ENCODE peak calls at places on chromosomes 11 and 22, in six cellular contexts. A, T, Z, K, I and W are unnamed samples.

GRCh38 chr11:122050021-122050710 is 65.8 kb downstream of the BLID start:
- DNase-seq in A (no peak), T (no peak), Z (no peak), K (no peak), I (no peak), W (no peak)

GRCh38 chr11:69204246-69205124 is 48.8 kb downstream of the SMIM38 start:
- DNase-seq in A (no peak), T (no peak), Z (no peak), K (no peak), I (no peak), W (no peak)

GRCh38 chr22:38715852-38716251 is 10.1 kb downstream of the GTPBP1 start:
- DNase-seq in A (no peak), T (no peak), Z (no peak), K (no peak), I (no peak), W (no peak)

GRCh38 chr11:30504468-30504867 is 81.7 kb downstream of the MPPED2 start:
- DNase-seq in A (no peak), T (no peak), Z (no peak), K (no peak), I (no peak), W (no peak)

GRCh38 chr22:30079952-30080533 is at the start of gene HORMAD2:
- DNase-seq in A (peak; percentile 69), T (no peak), Z (no peak), K (no peak), I (peak; percentile 77), W (peak; percentile 34)

GRCh38 chr11:104946907-104947306 is 21.5 kb downstream of the CASP4 start:
- DNase-seq in A (no peak), T (no peak), Z (peak; percentile 42), K (peak; percentile 73), I (peak; percentile 64), W (no peak)

GRCh38 chr22:31241936-31242335 is 29.8 kb downstream of the LIMK2 start:
- DNase-seq in A (no peak), T (no peak), Z (no peak), K (peak; percentile 61), I (peak; percentile 64), W (no peak)

GRCh38 chr11:1336836-1337646 is 27.6 kb upstream of the TOLLIP start:
- DNase-seq in A (no peak), T (peak; percentile 48), Z (peak; percentile 7), K (no peak), I (no peak), W (no peak)

GRCh38 chr11:47946682-47947575 is 33.4 kb upstream of the PTPRJ start:
- DNase-seq in A (no peak), T (no peak), Z (peak; percentile 77), K (peak; percentile 94), I (peak; percentile 97), W (no peak)

GRCh38 chr11:18010977-18011586 is 1.8 kb downstream of the SERGEF start:
- DNase-seq in A (no peak), T (no peak), Z (no peak), K (no peak), I (no peak), W (no peak)

GRCh38 chr11:1744137-1744878 is 6.1 kb downstream of the IFITM10 start:
- DNase-seq in A (no peak), T (no peak), Z (peak; percentile 46), K (no peak), I (no peak), W (no peak)

GRCh38 chr11:62048101-62048500 is 75.7 kb upstream of the INCENP start:
- DNase-seq in A (no peak), T (no peak), Z (no peak), K (no peak), I (no peak), W (no peak)

GRCh38 chr22:31210830-31211503 is 1.1 kb upstream of the LIMK2 start:
- DNase-seq in A (no peak), T (no peak), Z (peak; percentile 22), K (peak; percentile 68), I (peak; percentile 25), W (no peak)

GRCh38 chr11:78762105-78762504 is 187.4 kb upstream of the NARS2 start:
- DNase-seq in A (no peak), T (no peak), Z (no peak), K (no peak), I (no peak), W (no peak)

GRCh38 chr11:114075891-114076441 is 16.5 kb downstream of the ZBTB16 start:
- DNase-seq in A (peak; percentile 32), T (no peak), Z (no peak), K (peak; percentile 42), I (peak; percentile 83), W (no peak)

GRCh38 chr22:45359627-45360026 is 49.9 kb downstream of the FAM118A start:
- DNase-seq in A (no peak), T (no peak), Z (no peak), K (no peak), I (no peak), W (no peak)

GRCh38 chr11:12789574-12789973 is 115.4 kb downstream of the TEAD1 start:
- DNase-seq in A (no peak), T (no peak), Z (no peak), K (no peak), I (no peak), W (no peak)

GRCh38 chr11:15670520-15671070 is 555.9 kb downstream of the INSC start:
- DNase-seq in A (no peak), T (no peak), Z (no peak), K (no peak), I (peak; percentile 27), W (no peak)

GRCh38 chr11:125680747-125681146 is at the start of gene ACRV1:
- DNase-seq in A (no peak), T (no peak), Z (no peak), K (no peak), I (no peak), W (no peak)

GRCh38 chr11:77071671-77072605 is 5.2 kb downstream of the CAPN5 start:
- DNase-seq in A (no peak), T (no peak), Z (no peak), K (peak; percentile 57), I (no peak), W (no peak)

GRCh38 chr11:132318421-132319157 is 948.2 kb downstream of the NTM start:
- DNase-seq in A (no peak), T (no peak), Z (no peak), K (no peak), I (peak; percentile 10), W (no peak)

GRCh38 chr11:92349478-92350156 is 125.0 kb downstream of the FAT3 start:
- DNase-seq in A (no peak), T (no peak), Z (no peak), K (no peak), I (no peak), W (no peak)

DNA sequence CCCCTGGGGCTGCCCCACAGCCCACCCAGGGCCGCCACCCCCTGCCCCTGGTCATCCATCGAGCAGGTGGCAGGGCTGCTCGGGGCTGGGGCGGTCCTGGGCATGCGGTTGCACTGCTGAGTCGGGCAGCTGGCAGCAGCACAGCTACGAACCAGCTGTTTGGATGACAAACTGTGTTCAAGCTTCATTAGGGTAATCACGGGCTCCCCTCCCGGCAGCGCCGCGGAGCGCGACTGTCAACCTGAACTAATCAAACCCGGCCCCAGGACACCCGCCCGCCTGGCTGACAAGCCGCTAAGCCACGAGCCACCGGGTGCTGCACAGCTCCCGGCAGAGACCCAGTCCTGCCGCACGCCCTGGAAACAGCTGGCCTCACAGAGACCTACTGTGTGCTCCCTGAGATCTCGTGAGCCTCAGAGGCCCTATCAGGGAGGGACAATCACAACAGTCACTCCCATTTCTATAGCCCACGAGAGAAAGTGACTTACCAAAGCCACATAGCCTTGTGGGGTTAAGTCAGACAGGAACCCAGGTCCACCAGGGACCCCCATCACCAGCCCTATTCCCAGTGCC is 60.6 kb upstream of the TCF20 start:
- DNase-seq in A (no peak), T (no peak), Z (no peak), K (peak; percentile 29), I (no peak), W (no peak)
- H3K27ac ChIP-seq in A (no peak overlapping the region), T (no peak overlapping the region), Z (no peak overlapping the region), K (no peak overlapping the region), I (no peak overlapping the region), W (no peak overlapping the region)

DNA sequence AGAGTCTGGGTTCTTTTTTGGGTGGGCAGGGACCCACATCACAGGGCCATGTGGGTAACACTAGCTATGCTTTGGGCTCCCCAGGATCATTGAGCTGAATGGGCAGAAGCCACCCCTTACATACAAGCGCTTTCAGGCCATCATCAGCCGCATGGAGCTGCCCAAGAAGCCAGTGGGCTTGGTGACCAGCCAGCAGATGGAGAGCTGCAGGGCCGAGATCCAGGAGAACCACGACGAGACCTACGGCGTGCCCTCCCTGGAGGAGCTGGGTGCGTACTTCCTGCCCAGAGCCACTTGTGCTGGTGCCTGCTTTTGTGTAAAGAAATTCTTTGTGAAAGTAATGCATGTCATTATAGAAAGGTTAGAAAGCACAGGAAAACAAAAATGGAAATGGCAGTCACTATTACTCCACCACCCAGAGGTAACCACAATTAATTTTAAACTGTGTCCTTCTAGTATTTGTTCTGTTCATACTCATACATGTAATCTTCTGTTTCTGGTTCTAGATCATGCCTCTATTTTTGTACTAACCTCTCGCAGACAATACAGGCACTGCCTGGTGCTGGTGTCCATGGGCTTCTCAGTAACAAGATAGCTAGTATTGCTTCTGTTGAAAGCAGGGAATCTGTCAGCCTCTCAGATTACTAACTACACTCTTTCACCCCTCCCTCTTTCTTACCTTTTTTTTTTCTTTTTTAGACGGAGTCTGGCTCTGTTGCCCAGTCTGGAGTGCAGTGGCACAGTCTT is 13.7 kb downstream of the CRY2 start:
- DNase-seq in A (no peak), T (no peak), Z (no peak), K (no peak), I (no peak), W (no peak)
- H3K27ac ChIP-seq in A (no peak overlapping the region), T (no peak overlapping the region), Z (peak overlapping the region; percentile 95), K (no peak overlapping the region), I (peak overlapping the region; percentile 29), W (no peak overlapping the region)

GRCh38 chr11:73554677-73555320 is 43.1 kb downstream of the FAM168A start:
- DNase-seq in A (no peak), T (no peak), Z (no peak), K (peak; percentile 46), I (no peak), W (no peak)

GRCh38 chr11:73555615-73556014 is 42.3 kb downstream of the FAM168A start:
- DNase-seq in A (no peak), T (no peak), Z (no peak), K (no peak), I (no peak), W (no peak)

GRCh38 chr11:73549367-73549766 is 48.5 kb downstream of the FAM168A start:
- DNase-seq in A (no peak), T (no peak), Z (no peak), K (no peak), I (no peak), W (no peak)

GRCh38 chr11:73553266-73553665 is 44.6 kb downstream of the FAM168A start:
- DNase-seq in A (no peak), T (no peak), Z (no peak), K (no peak), I (no peak), W (no peak)

DNA sequence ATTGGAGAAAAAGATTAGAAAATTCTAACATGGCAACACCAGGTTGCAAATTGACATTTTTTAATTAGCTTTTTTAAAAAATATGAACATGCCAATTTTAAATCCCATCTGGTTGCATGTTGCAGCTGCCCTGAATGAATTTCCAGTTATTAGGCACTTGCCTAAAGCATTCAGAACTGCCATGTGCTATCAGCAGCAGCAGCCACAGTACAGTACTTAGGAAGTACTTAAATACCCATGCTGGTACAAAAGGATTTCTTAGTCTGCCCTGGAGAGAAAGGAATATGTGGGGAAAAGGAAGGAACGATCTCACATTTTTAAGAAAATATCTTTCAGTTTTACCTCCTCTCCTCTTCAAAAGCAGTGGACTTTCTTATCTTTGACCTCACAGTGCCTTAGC is 46.2 kb downstream of the FAM168A start:
- DNase-seq in A (no peak), T (no peak), Z (no peak), K (no peak), I (no peak), W (no peak)
- H3K27ac ChIP-seq in A (no peak overlapping the region), T (no peak overlapping the region), Z (no peak overlapping the region), K (no peak overlapping the region), I (peak overlapping the region; percentile 33), W (no peak overlapping the region)

GRCh38 chr11:34155057-34155758 is 49.8 kb downstream of the NAT10 start:
- DNase-seq in A (no peak), T (no peak), Z (no peak), K (no peak), I (no peak), W (no peak)
- H3K27ac ChIP-seq in A (no peak overlapping the region), T (no peak overlapping the region), Z (no peak overlapping the region), K (no peak overlapping the region), I (no peak overlapping the region), W (no peak overlapping the region)